ENCODE peak calls at places on chromosomes 2 and 18, in six cellular contexts. One of them, this sample, is unnamed.

GRCh38 chr2:142290931-142291330 is 160.1 kb upstream of the LRP1B start:
- DNase-seq in SK-N-SH: peak; percentile 4
- DNase-seq in MM.1S: no peak
- DNase-seq in HCT116: no peak
- DNase-seq in neural progenitor cell: no peak
- DNase-seq in PC-3: peak; percentile 33
- DNase-seq in this sample: no peak

GRCh38 chr2:148479388-148479787 is 165.2 kb upstream of the EPC2 start:
- DNase-seq in MM.1S: no peak
- DNase-seq in PC-3: no peak
- DNase-seq in SK-N-SH: no peak
- DNase-seq in HCT116: no peak
- DNase-seq in neural progenitor cell: no peak
- DNase-seq in this sample: no peak

GRCh38 chr2:170974304-170974993 is 45.4 kb downstream of the GORASP2 start:
- DNase-seq in HCT116: no peak
- DNase-seq in PC-3: peak; percentile 13
- DNase-seq in SK-N-SH: no peak
- DNase-seq in MM.1S: peak; percentile 3
- DNase-seq in neural progenitor cell: peak; percentile 19
- DNase-seq in this sample: peak; percentile 52

GRCh38 chr2:219951111-219951510 is 323.7 kb downstream of the SLC4A3 start:
- DNase-seq in PC-3: no peak
- DNase-seq in MM.1S: no peak
- DNase-seq in SK-N-SH: no peak
- DNase-seq in neural progenitor cell: no peak
- DNase-seq in HCT116: no peak
- DNase-seq in this sample: no peak

GRCh38 chr18:56702946-56703345 is 51.8 kb downstream of the WDR7 start:
- DNase-seq in SK-N-SH: peak; percentile 54
- DNase-seq in MM.1S: peak; percentile 25
- DNase-seq in PC-3: peak; percentile 76
- DNase-seq in neural progenitor cell: peak; percentile 49
- DNase-seq in HCT116: peak; percentile 58
- DNase-seq in this sample: peak; percentile 68

GRCh38 chr2:46461716-46462171 is 17.6 kb upstream of the TMEM247 start:
- DNase-seq in SK-N-SH: no peak
- DNase-seq in neural progenitor cell: no peak
- DNase-seq in HCT116: no peak
- DNase-seq in MM.1S: peak; percentile 61
- DNase-seq in PC-3: no peak
- DNase-seq in this sample: no peak

GRCh38 chr2:237075749-237076599 is 9.7 kb upstream of the COPS8 start:
- DNase-seq in SK-N-SH: no peak
- DNase-seq in neural progenitor cell: no peak
- DNase-seq in PC-3: peak; percentile 66
- DNase-seq in HCT116: no peak
- DNase-seq in MM.1S: no peak
- DNase-seq in this sample: no peak

GRCh38 chr18:57086163-57086562 is 60.7 kb upstream of the BOD1L2 start:
- DNase-seq in MM.1S: no peak
- DNase-seq in neural progenitor cell: no peak
- DNase-seq in PC-3: no peak
- DNase-seq in SK-N-SH: no peak
- DNase-seq in HCT116: no peak
- DNase-seq in this sample: no peak

GRCh38 chr18:8121942-8122480 is 487.2 kb upstream of the RAB12 start:
- DNase-seq in PC-3: peak; percentile 53
- DNase-seq in neural progenitor cell: no peak
- DNase-seq in HCT116: peak; percentile 33
- DNase-seq in MM.1S: no peak
- DNase-seq in SK-N-SH: no peak
- DNase-seq in this sample: peak; percentile 93
- TF ChIP-seq EZH2phosphoT487 in PC-3: no peak
- TF ChIP-seq EZH2phosphoT487 in neural progenitor cell: no peak
- TF ChIP-seq EZH2phosphoT487 in HCT116: no peak
- TF ChIP-seq EZH2phosphoT487 in MM.1S: no peak
- TF ChIP-seq EZH2phosphoT487 in SK-N-SH: no peak
- TF ChIP-seq EZH2phosphoT487 in this sample: no peak

DNA sequence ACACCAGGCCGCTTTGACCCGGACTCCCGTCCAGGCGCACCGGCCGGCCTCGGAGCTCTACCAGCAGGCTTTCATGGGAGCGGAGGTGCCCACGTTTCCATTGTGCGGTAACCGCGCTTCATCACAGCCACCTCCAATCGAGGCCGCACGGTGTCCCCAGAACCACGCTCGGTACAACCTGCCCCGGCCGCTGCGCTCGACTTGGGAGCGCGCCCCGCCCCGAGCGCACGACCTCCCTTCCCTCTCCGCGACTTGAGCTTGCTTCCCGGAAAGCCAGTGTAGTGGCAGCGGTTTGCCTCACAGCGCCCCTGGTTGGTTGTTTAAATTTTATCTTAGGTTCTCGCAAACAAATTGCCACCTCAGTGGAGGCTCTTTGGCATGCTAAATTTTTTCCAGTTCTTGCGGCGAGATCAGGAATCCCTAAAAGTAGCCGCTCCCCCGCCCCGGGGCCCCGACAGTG is 329 bp upstream of the CYP1B1 start:
- DNase-seq in PC-3: peak; percentile 74
- DNase-seq in SK-N-SH: peak; percentile 95
- DNase-seq in MM.1S: peak; percentile 53
- DNase-seq in HCT116: peak; percentile 61
- DNase-seq in neural progenitor cell: peak; percentile 92
- DNase-seq in this sample: peak; percentile 94
- H3K9ac ChIP-seq in PC-3: peak overlapping the region; percentile 90
- H3K9ac ChIP-seq in SK-N-SH: peak overlapping the region; percentile 52
- H3K9ac ChIP-seq in MM.1S: peak overlapping the region; percentile 44
- H3K9ac ChIP-seq in HCT116: peak overlapping the region; percentile 77
- H3K9ac ChIP-seq in neural progenitor cell: no peak overlapping the region
- H3K9ac ChIP-seq in this sample: peak overlapping the region; percentile 87

GRCh38 chr2:120561393-120562035 is 174.2 kb upstream of the GLI2 start:
- DNase-seq in neural progenitor cell: no peak
- DNase-seq in SK-N-SH: no peak
- DNase-seq in MM.1S: no peak
- DNase-seq in HCT116: no peak
- DNase-seq in PC-3: no peak
- DNase-seq in this sample: no peak

GRCh38 chr2:120559401-120559800 is 176.3 kb upstream of the GLI2 start:
- DNase-seq in neural progenitor cell: no peak
- DNase-seq in HCT116: no peak
- DNase-seq in SK-N-SH: no peak
- DNase-seq in PC-3: peak; percentile 14
- DNase-seq in MM.1S: no peak
- DNase-seq in this sample: peak; percentile 98

GRCh38 chr2:120558892-120559291 is 176.8 kb upstream of the GLI2 start:
- DNase-seq in HCT116: no peak
- DNase-seq in neural progenitor cell: no peak
- DNase-seq in SK-N-SH: no peak
- DNase-seq in PC-3: no peak
- DNase-seq in MM.1S: no peak
- DNase-seq in this sample: peak; percentile 31

GRCh38 chr2:120562218-120563005 is 173.3 kb upstream of the GLI2 start:
- DNase-seq in MM.1S: no peak
- DNase-seq in HCT116: no peak
- DNase-seq in SK-N-SH: no peak
- DNase-seq in PC-3: no peak
- DNase-seq in neural progenitor cell: no peak
- DNase-seq in this sample: no peak

GRCh38 chr2:120560330-120560729 is 175.3 kb upstream of the GLI2 start:
- DNase-seq in PC-3: no peak
- DNase-seq in SK-N-SH: no peak
- DNase-seq in neural progenitor cell: no peak
- DNase-seq in HCT116: no peak
- DNase-seq in MM.1S: no peak
- DNase-seq in this sample: no peak
- H3K27ac ChIP-seq in PC-3: no peak overlapping the region
- H3K27ac ChIP-seq in SK-N-SH: no peak overlapping the region
- H3K27ac ChIP-seq in neural progenitor cell: no peak overlapping the region
- H3K27ac ChIP-seq in HCT116: no peak overlapping the region
- H3K27ac ChIP-seq in MM.1S: no peak overlapping the region
- H3K27ac ChIP-seq in this sample: peak overlapping the region; percentile 92

DNA sequence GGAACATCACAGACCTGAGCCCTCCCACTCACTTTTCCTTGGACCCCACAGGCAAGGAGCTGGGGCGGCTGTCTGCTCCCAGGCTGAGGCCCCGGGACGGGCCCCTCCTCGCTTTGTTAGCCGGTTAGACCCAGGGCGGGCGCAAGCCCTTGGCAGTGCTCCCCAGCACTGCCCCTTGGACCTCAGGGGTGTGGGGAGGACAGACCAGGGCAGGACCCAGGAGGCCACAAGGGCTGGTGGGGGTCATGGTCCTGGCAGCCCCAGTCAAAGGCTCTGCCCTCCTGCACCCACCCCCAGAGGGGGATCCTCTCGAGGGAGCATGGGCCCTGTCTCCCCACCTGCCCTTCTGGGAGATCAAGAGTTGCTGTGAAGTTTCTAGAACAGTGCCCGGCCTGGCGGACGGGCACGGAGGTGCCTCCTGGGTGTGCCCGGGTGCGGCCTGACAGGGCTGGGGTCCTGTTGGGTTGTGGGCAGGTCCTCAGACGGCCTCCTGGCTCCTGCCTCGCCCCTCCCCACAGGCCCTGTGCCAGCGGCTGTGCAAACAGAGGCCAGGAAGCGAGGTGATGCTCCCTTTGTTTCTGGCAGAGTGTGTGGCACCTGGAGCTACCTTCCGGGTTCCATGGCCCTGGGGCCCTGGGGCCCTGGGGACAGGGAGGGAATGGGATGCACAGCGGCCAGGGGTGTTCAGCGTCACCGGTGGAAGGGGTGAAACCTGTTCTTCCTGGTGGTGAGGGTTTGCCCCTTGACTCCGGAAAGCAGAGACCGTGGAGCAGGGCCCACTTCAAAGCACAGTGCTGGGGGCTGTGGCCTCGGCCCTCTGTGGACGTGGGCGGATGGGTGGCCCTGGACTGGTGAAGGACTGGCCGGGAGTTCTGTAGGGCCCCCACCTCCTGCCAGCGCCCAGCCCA is 2.9 kb upstream of the GAL3ST2 start:
- DNase-seq in neural progenitor cell: no peak
- DNase-seq in MM.1S: no peak
- DNase-seq in HCT116: no peak
- DNase-seq in PC-3: no peak
- DNase-seq in SK-N-SH: peak; percentile 39
- DNase-seq in this sample: no peak
- TF ChIP-seq EZH2phosphoT487 in neural progenitor cell: no peak
- TF ChIP-seq EZH2phosphoT487 in MM.1S: no peak
- TF ChIP-seq EZH2phosphoT487 in HCT116: no peak
- TF ChIP-seq EZH2phosphoT487 in PC-3: no peak
- TF ChIP-seq EZH2phosphoT487 in SK-N-SH: no peak
- TF ChIP-seq EZH2phosphoT487 in this sample: no peak

GRCh38 chr18:12165038-12165768 is 71.6 kb downstream of the ANKRD62 start:
- DNase-seq in HCT116: no peak
- DNase-seq in neural progenitor cell: no peak
- DNase-seq in SK-N-SH: no peak
- DNase-seq in MM.1S: no peak
- DNase-seq in PC-3: no peak
- DNase-seq in this sample: no peak

GRCh38 chr18:12154356-12154755 is 60.7 kb downstream of the ANKRD62 start:
- DNase-seq in MM.1S: no peak
- DNase-seq in SK-N-SH: no peak
- DNase-seq in HCT116: no peak
- DNase-seq in neural progenitor cell: no peak
- DNase-seq in PC-3: no peak
- DNase-seq in this sample: no peak

GRCh38 chr18:12155996-12156395 is 62.4 kb downstream of the ANKRD62 start:
- DNase-seq in HCT116: no peak
- DNase-seq in MM.1S: no peak
- DNase-seq in neural progenitor cell: no peak
- DNase-seq in SK-N-SH: no peak
- DNase-seq in PC-3: no peak
- DNase-seq in this sample: peak; percentile 5

DNA sequence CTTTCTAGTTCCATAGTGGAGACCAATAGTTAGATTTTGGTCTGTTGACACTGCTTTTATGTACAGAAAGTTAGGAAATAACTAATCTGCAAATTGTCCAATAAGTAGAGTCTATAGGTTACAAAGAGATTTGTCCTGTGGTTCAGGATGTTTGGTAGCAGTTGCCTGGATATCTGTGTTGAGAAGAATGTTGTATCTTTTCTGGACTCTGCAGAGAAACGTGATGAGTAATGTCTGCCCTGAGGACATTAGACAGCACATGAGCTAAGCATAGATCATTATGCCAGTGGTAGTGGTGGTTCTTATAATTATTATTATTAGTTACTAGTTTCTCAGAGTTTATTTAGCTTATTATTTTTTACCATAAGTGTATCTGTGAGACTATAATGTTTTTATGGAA is 65.8 kb downstream of the ANKRD62 start:
- DNase-seq in MM.1S: no peak
- DNase-seq in HCT116: no peak
- DNase-seq in PC-3: peak; percentile 79
- DNase-seq in neural progenitor cell: no peak
- DNase-seq in SK-N-SH: no peak
- DNase-seq in this sample: peak; percentile 51
- H3K9ac ChIP-seq in MM.1S: no peak overlapping the region
- H3K9ac ChIP-seq in HCT116: no peak overlapping the region
- H3K9ac ChIP-seq in PC-3: no peak overlapping the region
- H3K9ac ChIP-seq in neural progenitor cell: no peak overlapping the region
- H3K9ac ChIP-seq in SK-N-SH: no peak overlapping the region
- H3K9ac ChIP-seq in this sample: no peak overlapping the region

GRCh38 chr2:232516556-232516955 is 3.6 kb upstream of the PRSS56 start:
- DNase-seq in PC-3: no peak
- DNase-seq in SK-N-SH: no peak
- DNase-seq in neural progenitor cell: no peak
- DNase-seq in MM.1S: no peak
- DNase-seq in HCT116: no peak
- DNase-seq in this sample: no peak
- H3K27ac ChIP-seq in PC-3: no peak overlapping the region
- H3K27ac ChIP-seq in SK-N-SH: no peak overlapping the region
- H3K27ac ChIP-seq in neural progenitor cell: no peak overlapping the region
- H3K27ac ChIP-seq in MM.1S: no peak overlapping the region
- H3K27ac ChIP-seq in HCT116: no peak overlapping the region
- H3K27ac ChIP-seq in this sample: no peak overlapping the region

DNA sequence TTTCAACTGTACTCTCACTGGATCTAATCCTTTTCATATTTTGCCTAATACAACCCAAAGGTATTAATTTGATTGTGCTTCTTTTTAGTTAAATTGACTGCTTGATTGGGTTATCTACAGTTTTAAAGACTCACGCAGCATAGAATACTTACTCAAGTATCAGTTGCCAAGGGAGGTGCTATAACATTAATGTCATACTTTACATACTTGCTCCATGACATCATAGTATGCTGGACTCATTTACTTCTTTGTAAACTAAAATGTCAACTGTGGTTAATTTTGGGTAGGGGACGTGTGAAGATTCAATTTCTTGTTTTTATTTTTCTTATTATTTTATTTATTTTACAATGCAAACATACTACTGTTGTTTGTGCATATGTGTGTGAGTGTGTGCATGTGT is 716.2 kb upstream of the VRK2 start:
- DNase-seq in neural progenitor cell: no peak
- DNase-seq in SK-N-SH: no peak
- DNase-seq in MM.1S: no peak
- DNase-seq in PC-3: no peak
- DNase-seq in HCT116: no peak
- DNase-seq in this sample: peak; percentile 11
- TF ChIP-seq EZH2phosphoT487 in neural progenitor cell: no peak
- TF ChIP-seq EZH2phosphoT487 in SK-N-SH: no peak
- TF ChIP-seq EZH2phosphoT487 in MM.1S: no peak
- TF ChIP-seq EZH2phosphoT487 in PC-3: no peak
- TF ChIP-seq EZH2phosphoT487 in HCT116: no peak
- TF ChIP-seq EZH2phosphoT487 in this sample: no peak

This sample was measured in GM23248.